ENCODE peak calls at places on chromosomes 12 and 14, in ten cellular contexts. A is AG08395; O is NCI-H1092 treated with DMSO at 0.1 percent for 48 hours; L is HL-60; P is activated CD4-positive, alpha-beta memory T cell treated with anti-CD3 and anti-CD28 coated beads for 36 hours; V is iPS-NIHi11; S is NCI-H1105; X is left ventricle myocardium inferior; Q is adrenal gland; C is heart left ventricle. T is an unnamed sample.

GRCh38 chr14:75090353-75090752 is 20.9 kb downstream of the ZC2HC1C start:
- DNase-seq in A (no peak), O (no peak), L (no peak), P (no peak), V (no peak), S (no peak), X (no peak), Q (no peak), C (no peak), T (no peak)

GRCh38 chr14:54535126-54535525 is 25.4 kb downstream of the CGRRF1 start:
- DNase-seq in A (no peak), O (no peak), L (no peak), P (no peak), V (no peak), S (no peak), X (no peak), Q (no peak), C (no peak), T (no peak)

GRCh38 chr14:71855399-71856036 is 76.7 kb upstream of the RGS6 start:
- DNase-seq in A (peak), O (peak), L (no peak), P (peak), V (peak), S (peak), X (peak), Q (peak), C (peak), T (peak)

GRCh38 chr14:74083161-74083560 is 1.1 kb downstream of the ALDH6A1 start:
- DNase-seq in A (no peak), O (no peak), L (no peak), P (no peak), V (no peak), S (no peak), X (no peak), Q (no peak), C (no peak), T (no peak)

GRCh38 chr12:87793134-87793533 is 236.1 kb downstream of the C12orf50 start:
- DNase-seq in A (no peak), O (no peak), L (no peak), P (no peak), V (no peak), S (no peak), X (no peak), Q (no peak), C (no peak), T (no peak)

GRCh38 chr12:74539765-74540526 is 2.3 kb downstream of the ATXN7L3B start:
- DNase-seq in A (no peak), O (no peak), L (no peak), P (no peak), V (no peak), S (no peak), X (no peak), Q (no peak), C (no peak), T (no peak)

GRCh38 chr12:6053541-6053940 is 70.9 kb downstream of the VWF start:
- DNase-seq in A (peak), O (no peak), L (no peak), P (no peak), V (peak), S (no peak), X (no peak), Q (no peak), C (no peak), T (no peak)

GRCh38 chr12:120835304-120835612 is 68.9 kb downstream of the SPPL3 start:
- DNase-seq in A (no peak), O (no peak), L (no peak), P (no peak), V (no peak), S (no peak), X (no peak), Q (no peak), C (no peak), T (no peak)

GRCh38 chr14:70871863-70872677 is 35.2 kb upstream of the PCNX1 start:
- DNase-seq in A (no peak), O (no peak), L (no peak), P (peak), V (no peak), S (no peak), X (no peak), Q (no peak), C (no peak), T (no peak)

GRCh38 chr12:110256780-110257431 is 24.1 kb upstream of the ATP2A2 start:
- DNase-seq in A (no peak), O (no peak), L (peak), P (no peak), V (no peak), S (no peak), X (peak), Q (peak), C (peak), T (no peak)

GRCh38 chr12:28424965-28425364 is 234.7 kb downstream of the CCDC91 start:
- DNase-seq in A (peak), O (no peak), L (no peak), P (no peak), V (peak), S (no peak), X (peak), Q (peak), C (peak), T (no peak)

GRCh38 chr12:42981379-42981778 is 391.8 kb upstream of the PRICKLE1 start:
- DNase-seq in A (peak), O (no peak), L (no peak), P (no peak), V (no peak), S (no peak), X (no peak), Q (no peak), C (no peak), T (no peak)

GRCh38 chr14:28626780-28627179 is 139.8 kb upstream of the FOXG1 start:
- DNase-seq in A (no peak), O (no peak), L (no peak), P (no peak), V (no peak), S (no peak), X (no peak), Q (no peak), C (no peak), T (no peak)

GRCh38 chr12:45017916-45018315 is 33.0 kb downstream of the DBX2 start:
- DNase-seq in A (no peak), O (no peak), L (no peak), P (no peak), V (no peak), S (peak), X (no peak), Q (no peak), C (no peak), T (no peak)

GRCh38 chr14:22549981-22550670 is 38.9 kb downstream of the DAD1 start:
- DNase-seq in A (no peak), O (no peak), L (no peak), P (peak), V (peak), S (no peak), X (no peak), Q (no peak), C (no peak), T (no peak)

GRCh38 chr12:52189376-52190174 is 2.2 kb downstream of the KRT80 start:
- DNase-seq in A (peak), O (no peak), L (no peak), P (no peak), V (no peak), S (no peak), X (no peak), Q (no peak), C (no peak), T (no peak)

GRCh38 chr14:62253931-62254330 is 491.7 kb downstream of the SNAPC1 start:
- DNase-seq in A (no peak), O (no peak), L (no peak), P (no peak), V (no peak), S (no peak), X (no peak), Q (no peak), C (no peak), T (no peak)

GRCh38 chr14:63867926-63868921 is 15.4 kb downstream of the SYNE2 start:
- DNase-seq in A (no peak), O (no peak), L (no peak), P (peak), V (no peak), S (no peak), X (no peak), Q (no peak), C (no peak), T (no peak)

GRCh38 chr12:16016748-16017147 is 105.6 kb downstream of the DERA start:
- DNase-seq in A (no peak), O (no peak), L (no peak), P (no peak), V (no peak), S (no peak), X (no peak), Q (no peak), C (no peak), T (no peak)

GRCh38 chr12:121801601-121802484 is 2.0 kb upstream of the SETD1B start:
- DNase-seq in A (no peak), O (peak), L (no peak), P (peak), V (no peak), S (peak), X (no peak), Q (no peak), C (peak), T (no peak)

GRCh38 chr12:63747553-63747952 is 32.2 kb upstream of the RXYLT1 start:
- DNase-seq in A (no peak), O (no peak), L (no peak), P (no peak), V (no peak), S (no peak), X (no peak), Q (no peak), C (no peak), T (no peak)

GRCh38 chr14:81311816-81312215 is 88.3 kb downstream of the STON2 start:
- DNase-seq in A (no peak), O (no peak), L (no peak), P (no peak), V (no peak), S (peak), X (no peak), Q (no peak), C (no peak), T (peak)

GRCh38 chr14:64464695-64465094 is 604 bp upstream of the AKAP5 start:
- DNase-seq in A (no peak), O (peak), L (no peak), P (no peak), V (peak), S (peak), X (no peak), Q (no peak), C (no peak), T (no peak)

GRCh38 chr14:100609941-100610391 is 22.7 kb upstream of the BEGAIN start:
- DNase-seq in A (no peak), O (no peak), L (no peak), P (no peak), V (no peak), S (no peak), X (no peak), Q (no peak), C (no peak), T (no peak)

GRCh38 chr14:90556050-90556477 is 159.2 kb downstream of the CALM1 start:
- DNase-seq in A (no peak), O (peak), L (no peak), P (no peak), V (peak), S (no peak), X (peak), Q (peak), C (no peak), T (no peak)

GRCh38 chr12:22974865-22975264 is 349.9 kb downstream of the ETNK1 start:
- DNase-seq in A (peak), O (no peak), L (no peak), P (no peak), V (no peak), S (no peak), X (no peak), Q (no peak), C (no peak), T (peak)

GRCh38 chr12:110224379-110225304 is 56.4 kb upstream of the ATP2A2 start:
- DNase-seq in A (peak), O (no peak), L (no peak), P (no peak), V (peak), S (no peak), X (no peak), Q (peak), C (no peak), T (peak)

GRCh38 chr14:32576088-32576795 is 247.1 kb downstream of the AKAP6 start:
- DNase-seq in A (peak), O (peak), L (peak), P (peak), V (peak), S (peak), X (no peak), Q (peak), C (no peak), T (no peak)

GRCh38 chr12:123131879-123132402 is 18.9 kb downstream of the PITPNM2 start:
- DNase-seq in A (no peak), O (peak), L (no peak), P (peak), V (no peak), S (peak), X (no peak), Q (no peak), C (no peak), T (no peak)